ENCODE peak calls at places on chromosomes 13 and 19, in five cellular contexts. F is mucosa of descending colon; L is SHP77 treated with DMSO at 0.1 percent for 48 hours; Z is CD4-positive, alpha-beta T cell; R is lower lobe of right lung. W is an unnamed sample.

GRCh38 chr13:79501538-79502232 is 20.7 kb downstream of the NDFIP2 start:
- DNase-seq in R (no peak), F (no peak), Z (no peak), L (no peak), W (no peak)

GRCh38 chr13:101572456-101572855 is 120.0 kb downstream of the ITGBL1 start:
- DNase-seq in Z (no peak), L (no peak), F (no peak), R (no peak), W (no peak)

GRCh38 chr19:2391118-2391725 is 31.2 kb downstream of the TMPRSS9 start:
- DNase-seq in F (no peak), Z (peak; percentile 22), R (no peak), L (no peak), W (no peak)

GRCh38 chr19:58294743-58295374 is 10.3 kb upstream of the ERVK3-1 start:
- DNase-seq in R (no peak), F (no peak), L (no peak), Z (no peak), W (no peak)

GRCh38 chr13:43240278-43240677 is 216.9 kb downstream of the DNAJC15 start:
- DNase-seq in L (no peak), Z (no peak), R (no peak), F (no peak), W (no peak)

GRCh38 chr13:111403266-111403665 is 82.8 kb downstream of the TEX29 start:
- DNase-seq in R (no peak), Z (no peak), L (no peak), F (no peak), W (peak; percentile 43)

GRCh38 chr13:100497394-100497793 is 91.2 kb downstream of the GGACT start:
- DNase-seq in Z (no peak), F (no peak), L (no peak), R (no peak), W (no peak)

GRCh38 chr19:35935911-35936737 is at the start of gene LRFN3:
- DNase-seq in F (peak; percentile 83), Z (peak; percentile 35), R (peak; percentile 81), L (peak; percentile 62), W (peak; percentile 87)

GRCh38 chr13:76350399-76350798 is 535.8 kb downstream of the KCTD12 start:
- DNase-seq in L (no peak), Z (no peak), R (peak; percentile 47), F (no peak), W (no peak)

GRCh38 chr13:91286317-91286716 is 61.2 kb upstream of the MIR17HG start:
- DNase-seq in Z (no peak), L (no peak), F (no peak), R (no peak), W (no peak)

W was measured in spleen.